ENCODE peak calls at places on chromosomes 6 and 20, in ten cellular contexts. X, M, I, S, G, H, K, U, T and F are unnamed samples.

GRCh38 chr6:3706547-3707467 is 44.7 kb downstream of the PXDC1 start:
- DNase-seq in K (no peak), I (no peak), H (no peak), M (no peak), G (peak), U (no peak), T (no peak), S (no peak), X (no peak), F (no peak)

GRCh38 chr20:62772994-62773858 is 23.0 kb upstream of the MRGBP start:
- DNase-seq in K (no peak), M (peak), T (no peak), I (peak), H (no peak), X (no peak), U (no peak), S (no peak), G (peak), F (no peak)

GRCh38 chr6:24245275-24245674 is 112.6 kb downstream of the DCDC2 start:
- DNase-seq in X (no peak), U (no peak), G (no peak), K (no peak), I (no peak), S (no peak), H (no peak), T (no peak), M (no peak), F (no peak)

GRCh38 chr20:57810511-57811372 is 100.9 kb upstream of the PMEPA1 start:
- DNase-seq in X (no peak), M (peak), S (no peak), U (peak), K (no peak), I (peak), G (no peak), H (peak), T (no peak), F (no peak)

GRCh38 chr6:43016166-43016915 is 2.3 kb downstream of the KLHDC3 start:
- DNase-seq in X (no peak), I (no peak), H (no peak), M (no peak), S (no peak), K (no peak), T (no peak), U (no peak), G (no peak), F (no peak)

GRCh38 chr6:20408851-20409250 is 7.2 kb downstream of the E2F3 start:
- DNase-seq in X (no peak), M (no peak), H (no peak), K (no peak), G (no peak), I (no peak), T (no peak), S (no peak), U (no peak), F (no peak)

GRCh38 chr6:46996860-46997641 is 45.1 kb downstream of the ADGRF1 start:
- DNase-seq in K (no peak), T (no peak), X (no peak), U (no peak), M (no peak), S (no peak), I (no peak), H (peak), G (no peak), F (peak)

GRCh38 chr6:12331474-12331873 is 41.3 kb downstream of the EDN1 start:
- DNase-seq in H (no peak), M (no peak), S (no peak), U (no peak), K (no peak), T (no peak), G (no peak), X (no peak), I (no peak), F (no peak)

GRCh38 chr6:151537561-151537960 is 43.7 kb downstream of the CCDC170 start:
- DNase-seq in X (no peak), G (no peak), M (no peak), U (no peak), S (no peak), K (no peak), T (no peak), H (no peak), I (no peak), F (no peak)

GRCh38 chr20:41150664-41151063 is 13.3 kb downstream of the PLCG1 start:
- DNase-seq in T (no peak), H (no peak), M (no peak), I (no peak), X (no peak), K (no peak), S (no peak), G (peak), U (no peak), F (no peak)

GRCh38 chr20:8724884-8725283 is 344.0 kb upstream of the PLCB4 start:
- DNase-seq in S (no peak), K (no peak), M (no peak), T (no peak), H (no peak), G (no peak), I (no peak), U (no peak), X (no peak), F (no peak)

GRCh38 chr20:53070714-53071392 is 98.7 kb downstream of the TSHZ2 start:
- DNase-seq in H (no peak), K (no peak), U (no peak), M (peak), S (no peak), T (no peak), G (no peak), I (no peak), X (no peak), F (no peak)

GRCh38 chr20:63606701-63607100 is 20.2 kb downstream of the GMEB2 start:
- DNase-seq in G (no peak), X (no peak), I (no peak), S (no peak), K (no peak), M (no peak), T (no peak), U (no peak), H (no peak), F (no peak)

GRCh38 chr6:61909541-61909940 is 376.5 kb downstream of the KHDRBS2 start:
- DNase-seq in H (no peak), G (no peak), M (no peak), K (no peak), I (no peak), T (no peak), X (no peak), S (no peak), U (no peak), F (no peak)

GRCh38 chr6:19691465-19692167 is 145.6 kb upstream of the ID4 start:
- DNase-seq in I (no peak), U (peak), X (no peak), T (no peak), K (no peak), H (no peak), M (peak), S (no peak), G (no peak), F (no peak)

GRCh38 chr6:79196908-79197307 is 37.6 kb downstream of the HMGN3 start:
- DNase-seq in M (no peak), T (no peak), I (no peak), K (no peak), G (no peak), S (no peak), X (no peak), H (no peak), U (no peak), F (no peak)

GRCh38 chr20:16314722-16315121 is 258.5 kb downstream of the KIF16B start:
- DNase-seq in G (no peak), U (no peak), T (no peak), X (no peak), S (no peak), I (no peak), M (no peak), H (no peak), K (peak), F (no peak)

GRCh38 chr6:126716826-126717514 is 377.1 kb downstream of the CENPW start:
- DNase-seq in K (no peak), I (no peak), G (peak), H (peak), U (no peak), S (no peak), X (no peak), T (no peak), M (no peak), F (no peak)

GRCh38 chr6:19554356-19555225 is 282.6 kb upstream of the ID4 start:
- DNase-seq in I (no peak), H (no peak), M (no peak), S (no peak), U (no peak), K (no peak), T (no peak), X (no peak), G (no peak), F (no peak)

GRCh38 chr6:71412559-71412958 is 123.9 kb downstream of the OGFRL1 start:
- DNase-seq in U (no peak), I (no peak), G (peak), K (no peak), M (no peak), X (no peak), S (no peak), H (peak), T (no peak), F (no peak)

GRCh38 chr20:38927902-38928578 is 1.8 kb downstream of the FAM83D start:
- DNase-seq in H (peak), T (no peak), K (no peak), G (no peak), M (no peak), S (peak), U (no peak), I (no peak), X (no peak), F (peak)

GRCh38 chr6:6984585-6985366 is 123.0 kb upstream of the RREB1 start:
- DNase-seq in M (no peak), H (no peak), K (no peak), U (no peak), T (no peak), X (no peak), G (no peak), I (no peak), S (no peak), F (peak)

GRCh38 chr6:7062445-7063162 is 45.2 kb upstream of the RREB1 start:
- DNase-seq in G (no peak), S (peak), H (no peak), K (no peak), U (no peak), M (no peak), X (no peak), I (no peak), T (no peak), F (peak)

GRCh38 chr6:103215835-103216234 is 1643.9 kb downstream of the HACE1 start:
- DNase-seq in T (no peak), S (no peak), M (no peak), G (no peak), I (no peak), H (peak), K (no peak), U (no peak), X (no peak), F (no peak)

GRCh38 chr6:33993653-33994052 is 152.2 kb downstream of the GRM4 start:
- DNase-seq in U (no peak), X (no peak), T (no peak), H (no peak), G (no peak), S (no peak), I (peak), K (no peak), M (no peak), F (peak)

GRCh38 chr6:122268394-122268793 is 131.1 kb upstream of the HSF2 start:
- DNase-seq in U (no peak), T (no peak), S (no peak), M (no peak), X (no peak), G (no peak), I (no peak), K (no peak), H (no peak), F (no peak)

GRCh38 chr6:159640322-159640721 is 52.7 kb downstream of the SOD2 start:
- DNase-seq in T (no peak), G (no peak), U (no peak), S (no peak), I (no peak), K (no peak), X (no peak), H (no peak), M (no peak), F (no peak)

GRCh38 chr20:53181866-53182376 is 209.8 kb downstream of the TSHZ2 start:
- DNase-seq in K (no peak), T (no peak), H (no peak), G (no peak), M (no peak), I (no peak), S (no peak), X (no peak), U (no peak), F (no peak)

GRCh38 chr20:38023181-38024085 is 9.8 kb downstream of the TTI1 start:
- DNase-seq in H (peak), I (no peak), S (no peak), U (no peak), G (peak), X (peak), M (peak), T (no peak), K (no peak), F (no peak)

GRCh38 chr6:132768051-132768517 is 10.4 kb upstream of the VNN2 start:
- DNase-seq in T (peak), I (peak), G (no peak), H (peak), S (no peak), M (no peak), U (peak), K (no peak), X (no peak), F (peak)

GRCh38 chr20:46562373-46563169 is 12.1 kb upstream of the OCSTAMP start:
- DNase-seq in I (no peak), S (peak), G (peak), M (peak), U (peak), T (peak), X (no peak), K (no peak), H (peak), F (peak)
- H3K27ac ChIP-seq in I (peak), S (peak), G (no peak), M (no peak), U (peak), T (no peak), X (no peak), K (no peak), H (no peak), F (no peak)

DNA sequence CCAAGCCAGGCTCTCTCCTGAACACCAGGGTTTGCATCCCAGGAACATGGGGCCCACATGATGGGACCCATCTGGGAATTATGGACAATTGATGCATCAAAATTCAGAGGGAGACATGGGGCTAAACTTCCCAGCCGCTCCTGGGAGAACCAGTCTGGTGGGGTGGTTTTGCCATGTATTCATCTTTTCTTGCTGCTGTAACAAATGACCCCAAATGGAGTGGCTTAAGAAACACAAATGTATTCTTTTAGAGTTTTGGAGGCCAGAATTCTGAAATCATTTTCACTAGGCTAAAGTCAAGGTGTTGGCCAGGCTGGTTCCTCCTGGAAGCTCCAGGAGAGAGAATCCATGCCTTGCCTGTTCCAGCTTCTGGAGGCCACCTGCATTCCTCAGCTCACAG is 6.5 kb downstream of the SLC13A3 start:
- DNase-seq in K (no peak), H (no peak), M (no peak), T (no peak), G (no peak), X (no peak), I (no peak), U (no peak), S (no peak), F (no peak)
- H3K27ac ChIP-seq in K (no peak), H (no peak), M (no peak), T (no peak), G (no peak), X (no peak), I (no peak), U (no peak), S (no peak), F (no peak)

DNA sequence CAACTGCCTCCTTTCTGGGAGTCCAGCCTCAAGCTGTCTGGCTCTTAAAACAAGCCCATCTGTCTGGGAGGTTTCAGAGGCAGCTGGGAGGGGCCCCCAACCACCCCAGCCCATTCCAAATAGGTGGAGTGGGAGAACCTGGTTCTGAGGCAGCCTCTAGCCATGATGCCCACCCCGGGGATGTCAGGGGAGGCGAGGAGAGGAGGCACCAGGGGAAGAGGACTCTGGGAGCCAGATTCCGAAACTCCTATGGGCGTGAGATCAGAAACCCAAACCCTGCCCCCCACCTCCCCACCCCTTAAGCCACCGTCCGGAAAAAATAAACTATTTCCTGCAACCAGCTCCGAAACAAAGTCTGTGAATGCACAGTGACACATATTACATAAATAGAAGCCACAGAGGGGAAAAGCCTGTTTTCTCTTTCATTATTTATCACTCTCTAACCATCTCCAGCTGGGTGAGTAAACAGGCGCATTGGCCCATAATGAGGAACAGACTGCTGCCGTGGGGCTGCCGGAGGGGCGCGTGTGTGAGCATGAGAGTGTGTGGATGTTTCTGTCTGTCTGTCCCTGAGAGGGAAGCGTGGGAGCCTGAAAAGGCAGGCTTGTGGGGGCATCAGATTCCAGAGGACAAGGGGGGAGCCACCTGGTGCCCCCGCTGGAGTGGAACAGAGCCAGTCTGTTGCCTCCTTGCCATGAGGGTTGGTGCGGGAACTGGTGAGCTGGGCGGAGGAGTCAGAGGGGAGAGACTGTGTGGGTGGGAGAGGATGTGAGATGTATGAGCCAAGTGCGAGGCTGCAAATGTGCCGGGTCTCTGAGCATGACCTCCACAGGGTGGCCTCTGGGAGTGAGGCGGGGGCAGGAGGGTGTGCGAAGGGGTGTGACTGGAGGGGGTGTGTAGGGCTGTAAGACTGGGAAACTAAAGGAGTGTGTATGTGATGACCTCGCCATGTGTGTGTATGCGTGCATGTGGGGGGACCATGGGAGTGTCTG is 14.3 kb upstream of the FOXP4 start:
- DNase-seq in U (no peak), K (peak), H (peak), G (peak), M (peak), X (peak), I (peak), S (no peak), T (no peak), F (no peak)
- H3K27ac ChIP-seq in U (no peak), K (peak), H (peak), G (no peak), M (no peak), X (no peak), I (peak), S (no peak), T (no peak), F (no peak)

GRCh38 chr6:137234505-137234863 is 15.3 kb upstream of the IFNGR1 start:
- DNase-seq in U (no peak), I (no peak), X (no peak), M (no peak), G (no peak), H (peak), S (no peak), T (no peak), K (no peak), F (peak)
- H3K27ac ChIP-seq in U (no peak), I (peak), X (no peak), M (no peak), G (no peak), H (peak), S (peak), T (peak), K (peak), F (peak)

DNA sequence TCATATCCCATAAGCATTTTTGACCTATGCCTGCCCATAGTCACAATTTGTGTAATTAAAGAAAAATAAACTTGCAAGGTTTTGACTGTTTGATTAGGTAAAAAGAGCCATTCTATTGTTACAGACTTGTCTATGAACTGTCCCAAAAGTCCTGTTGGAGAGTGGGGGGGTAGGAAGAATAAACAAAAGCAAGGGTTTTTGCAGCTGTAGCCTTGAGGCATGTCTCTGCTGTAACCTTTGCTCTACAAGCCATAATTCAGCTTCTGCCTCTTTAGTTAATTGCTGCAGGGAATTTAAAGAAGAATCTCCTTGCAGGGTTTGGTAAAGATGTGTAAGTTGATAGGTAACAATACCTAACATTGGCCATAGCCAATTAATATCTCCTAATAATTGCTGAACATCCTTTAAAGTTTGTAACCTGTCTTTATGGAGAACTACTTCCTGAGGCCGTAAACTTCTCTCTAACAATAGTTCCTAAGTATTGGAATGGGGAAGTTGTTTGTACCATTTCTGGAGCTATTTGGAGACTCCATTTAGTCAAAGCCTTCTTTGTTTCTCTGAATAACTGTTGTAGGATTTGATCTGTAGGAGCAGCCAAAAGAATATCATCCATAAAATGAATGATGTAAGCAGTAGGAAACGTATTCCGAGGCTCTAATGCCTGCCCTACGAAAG is 7.9 kb upstream of the ABHD12 start:
- DNase-seq in H (no peak), S (no peak), K (no peak), T (no peak), U (no peak), M (no peak), I (no peak), G (no peak), X (no peak), F (no peak)
- H3K27ac ChIP-seq in H (peak), S (no peak), K (no peak), T (peak), U (no peak), M (no peak), I (no peak), G (no peak), X (no peak), F (peak)

GRCh38 chr20:36098364-36098763 is 56.2 kb upstream of the EPB41L1 start:
- DNase-seq in M (peak), X (no peak), G (peak), T (no peak), S (no peak), K (peak), I (no peak), U (no peak), H (no peak), F (peak)
- H3K27ac ChIP-seq in M (no peak), X (no peak), G (no peak), T (peak), S (no peak), K (peak), I (peak), U (peak), H (no peak), F (peak)

DNA sequence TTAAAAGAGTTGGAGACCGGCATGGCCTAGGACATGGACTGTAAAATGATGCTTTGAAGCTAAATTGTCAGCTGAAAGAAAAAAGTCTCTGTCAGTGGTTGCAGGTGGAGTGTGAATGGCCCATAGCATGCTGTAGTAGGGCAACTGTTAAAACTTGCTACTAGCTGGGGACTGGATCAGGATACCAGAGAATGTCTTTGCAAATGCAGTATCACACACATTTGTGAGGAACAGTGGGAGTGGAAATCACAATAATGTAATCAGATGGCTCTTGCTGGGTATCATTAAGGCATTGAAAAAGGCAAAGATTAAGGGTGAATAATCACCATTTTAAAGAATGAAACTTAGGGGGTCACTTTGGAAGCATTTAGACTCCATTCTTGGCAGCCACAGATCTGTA is 737.9 kb downstream of the EYS start:
- DNase-seq in H (no peak), G (no peak), K (no peak), I (no peak), M (no peak), T (no peak), U (no peak), X (no peak), S (no peak), F (no peak)
- H3K27ac ChIP-seq in H (no peak), G (no peak), K (no peak), I (no peak), M (no peak), T (no peak), U (no peak), X (no peak), S (no peak), F (no peak)